ENCODE peak calls at places on chromosomes 2 and 18, in five cellular contexts. H is neural crest cell; J is activated gamma-delta T cell treated with anti-CD3 and anti-CD28 coated beads, Interleukin-2, amount 50 U/mL, for 16 hours; T is amygdala; E is DMS153. O is an unnamed sample.
A peak's percentile ranks its signal among the peaks of the same experiment; 100 is the strongest.

GRCh38 chr2:63581266-63581961 is 6.9 kb downstream of the WDPCP start:
- DNase-seq in H (no peak), J (no peak), T (no peak), E (no peak), O (no peak)

GRCh38 chr2:151753540-151753939 is 19.3 kb upstream of the NEB start:
- DNase-seq in H (no peak), J (no peak), T (no peak), E (no peak), O (no peak)

GRCh38 chr2:162475661-162476060 is 131.7 kb downstream of the GCA start:
- DNase-seq in H (no peak), J (no peak), T (no peak), E (peak; percentile 96), O (no peak)

GRCh38 chr2:171819453-171819852 is 74.6 kb downstream of the SLC25A12 start:
- DNase-seq in H (no peak), J (no peak), T (no peak), E (no peak), O (no peak)

GRCh38 chr2:42060718-42061619 is 13.1 kb downstream of the PKDCC start:
- DNase-seq in H (no peak), J (no peak), T (no peak), E (no peak), O (no peak)

GRCh38 chr2:181552808-181553207 is 95.6 kb downstream of the ITGA4 start:
- DNase-seq in H (no peak), J (no peak), T (no peak), E (no peak), O (no peak)

GRCh38 chr2:38128653-38129052 is 52.7 kb upstream of the CYP1B1 start:
- DNase-seq in H (no peak), J (no peak), T (no peak), E (no peak), O (no peak)

GRCh38 chr18:58213931-58214431 is 170.0 kb downstream of the NEDD4L start:
- DNase-seq in H (no peak), J (no peak), T (no peak), E (no peak), O (no peak)

GRCh38 chr18:378039-378438 is 110.2 kb upstream of the THOC1 start:
- DNase-seq in H (no peak), J (no peak), T (no peak), E (no peak), O (no peak)

GRCh38 chr2:54063967-54064535 is 51.4 kb upstream of the ACYP2 start:
- DNase-seq in H (no peak), J (no peak), T (no peak), E (no peak), O (no peak)

GRCh38 chr2:230661072-230661957 is 51.3 kb upstream of the CAB39 start:
- DNase-seq in H (no peak), J (peak; percentile 28), T (no peak), E (no peak), O (no peak)

GRCh38 chr2:54457326-54458023 is 1.3 kb downstream of the SPTBN1 start:
- DNase-seq in H (peak; percentile 25), J (no peak), T (peak; percentile 65), E (no peak), O (no peak)

GRCh38 chr2:226338825-226339224 is 460.8 kb downstream of the IRS1 start:
- DNase-seq in H (no peak), J (no peak), T (no peak), E (no peak), O (no peak)

GRCh38 chr18:54968807-54969206 is 9.5 kb upstream of the CCDC68 start:
- DNase-seq in H (no peak), J (no peak), T (no peak), E (no peak), O (no peak)

GRCh38 chr2:7915302-7916200 is 766.3 kb upstream of the ID2 start:
- DNase-seq in H (no peak), J (no peak), T (no peak), E (no peak), O (no peak)

GRCh38 chr18:2699001-2699400 is 43.5 kb downstream of the SMCHD1 start:
- DNase-seq in H (no peak), J (no peak), T (no peak), E (no peak), O (no peak)

GRCh38 chr2:11022064-11022463 is 110.3 kb downstream of the KCNF1 start:
- DNase-seq in H (no peak), J (no peak), T (no peak), E (no peak), O (no peak)

GRCh38 chr18:69002233-69002632 is 204.4 kb downstream of the CCDC102B start:
- DNase-seq in H (no peak), J (no peak), T (no peak), E (no peak), O (no peak)

GRCh38 chr18:3482258-3482657 is 32.3 kb downstream of the TGIF1 start:
- DNase-seq in H (no peak), J (no peak), T (no peak), E (no peak), O (no peak)

GRCh38 chr2:112033600-112033999 is 21.5 kb upstream of the TMEM87B start:
- DNase-seq in H (no peak), J (no peak), T (no peak), E (no peak), O (no peak)

GRCh38 chr2:101967826-101968498 is 23.8 kb upstream of the IL1R2 start:
- DNase-seq in H (no peak), J (no peak), T (no peak), E (peak; percentile 69), O (no peak)

O was measured in mesothelial cell of epicardium.